ENCODE peak calls at places on chromosomes 7 and 10, in eight cellular contexts. H, D, I, S, U, V, P and W are unnamed samples.

GRCh38 chr10:108852211-108852610 is 1071.1 kb downstream of the XPNPEP1 start:
- DNase-seq in H (no peak), D (no peak), I (no peak), S (no peak), U (no peak), V (peak; percentile 57), P (no peak), W (no peak)

GRCh38 chr7:102451371-102452054 is 13.2 kb downstream of the ALKBH4 start:
- DNase-seq in H (no peak), D (no peak), I (no peak), S (no peak), U (no peak), V (no peak), P (no peak), W (no peak)

GRCh38 chr10:111072232-111072631 is 4.6 kb upstream of the ADRA2A start:
- DNase-seq in H (no peak), D (no peak), I (no peak), S (no peak), U (no peak), V (no peak), P (no peak), W (no peak)

GRCh38 chr10:27482984-27483956 is 20.8 kb upstream of the RAB18 start:
- DNase-seq in H (no peak), D (no peak), I (no peak), S (no peak), U (no peak), V (no peak), P (no peak), W (no peak)

GRCh38 chr7:47190462-47190861 is 391.4 kb downstream of the TNS3 start:
- DNase-seq in H (no peak), D (no peak), I (no peak), S (no peak), U (no peak), V (no peak), P (no peak), W (no peak)

GRCh38 chr10:31031205-31031665 is 430 bp downstream of the ZNF438 start:
- DNase-seq in H (no peak), D (no peak), I (no peak), S (no peak), U (no peak), V (peak; percentile 67), P (no peak), W (no peak)

GRCh38 chr10:124648738-124649137 is 95.4 kb downstream of the FAM53B start:
- DNase-seq in H (peak; percentile 79), D (peak; percentile 87), I (no peak), S (peak; percentile 64), U (no peak), V (peak; percentile 33), P (peak; percentile 77), W (no peak)

GRCh38 chr7:100016209-100016901 is 959 bp downstream of the ZKSCAN1 start:
- DNase-seq in H (no peak), D (no peak), I (no peak), S (peak; percentile 47), U (no peak), V (no peak), P (peak; percentile 56), W (peak; percentile 36)

GRCh38 chr7:103777440-103777839 is 212.0 kb downstream of the RELN start:
- DNase-seq in H (no peak), D (no peak), I (no peak), S (no peak), U (no peak), V (no peak), P (no peak), W (no peak)

GRCh38 chr7:4951903-4952636 is 6.9 kb downstream of the MMD2 start:
- DNase-seq in H (no peak), D (no peak), I (no peak), S (no peak), U (no peak), V (peak; percentile 13), P (no peak), W (no peak)

GRCh38 chr10:1063232-1063862 is 7.2 kb downstream of the WDR37 start:
- DNase-seq in H (peak; percentile 56), D (no peak), I (no peak), S (no peak), U (no peak), V (no peak), P (no peak), W (no peak)

GRCh38 chr10:614772-615582 is 74.5 kb downstream of the DIP2C start:
- DNase-seq in H (no peak), D (peak; percentile 49), I (peak; percentile 51), S (no peak), U (no peak), V (no peak), P (peak; percentile 88), W (no peak)

GRCh38 chr7:1045727-1046063 is 1.3 kb downstream of the GPR146 start:
- DNase-seq in H (no peak), D (no peak), I (no peak), S (no peak), U (no peak), V (no peak), P (no peak), W (no peak)

GRCh38 chr10:118721005-118721876 is 33.5 kb downstream of the CACUL1 start:
- DNase-seq in H (peak; percentile 61), D (peak; percentile 43), I (peak; percentile 53), S (peak; percentile 58), U (peak; percentile 25), V (no peak), P (peak; percentile 31), W (peak; percentile 36)

GRCh38 chr7:19377611-19378339 is 232.6 kb upstream of the FERD3L start:
- DNase-seq in H (no peak), D (no peak), I (no peak), S (no peak), U (no peak), V (no peak), P (no peak), W (no peak)

GRCh38 chr7:43758029-43758860 is at the start of gene BLVRA:
- DNase-seq in H (peak; percentile 81), D (peak; percentile 73), I (peak; percentile 45), S (peak; percentile 72), U (no peak), V (no peak), P (peak; percentile 66), W (peak; percentile 82)

DNA sequence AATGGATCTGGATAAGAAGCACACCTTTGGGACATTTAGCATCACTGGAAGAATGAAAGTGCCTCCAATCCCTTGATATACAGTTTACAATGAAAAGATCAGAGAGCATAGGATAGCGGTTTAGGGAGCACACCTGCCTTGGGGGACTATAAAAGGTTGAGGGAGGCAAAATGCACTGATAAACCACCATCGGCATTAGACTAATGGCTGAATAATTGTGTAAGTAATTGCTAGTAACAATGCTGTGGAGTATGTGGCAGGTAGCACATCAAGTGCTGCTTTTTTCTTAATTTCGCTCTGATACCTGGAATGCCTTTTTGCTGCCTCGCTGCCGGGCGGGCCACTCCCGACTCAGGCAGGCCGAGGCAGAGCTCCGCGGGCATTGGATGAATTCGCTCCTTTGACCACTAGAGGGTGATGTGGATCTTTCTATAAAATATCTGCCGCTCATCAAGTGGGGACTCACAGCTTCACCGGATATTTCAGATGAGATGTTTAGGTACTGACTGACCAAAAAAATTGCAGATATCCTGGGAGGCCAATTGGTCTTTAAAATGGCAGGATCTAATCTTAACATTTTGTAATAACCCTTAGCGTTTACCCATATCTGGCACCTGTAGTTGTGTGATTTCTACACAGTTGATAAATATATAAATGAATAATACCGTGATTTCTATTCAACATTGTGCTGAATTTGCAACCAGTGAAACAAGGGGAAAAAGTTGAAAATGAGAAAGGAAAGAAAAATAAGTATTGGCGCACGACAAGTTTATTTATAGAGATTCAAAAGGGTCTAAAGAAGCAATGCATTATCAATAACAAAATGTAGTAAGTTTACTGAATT is 116.8 kb upstream of the PRSS1 start:
- DNase-seq in H (peak; percentile 66), D (peak; percentile 32), I (peak; percentile 23), S (peak; percentile 54), U (peak; percentile 71), V (peak; percentile 32), P (peak; percentile 43), W (peak; percentile 72)
- H3K4me3 ChIP-seq in H (no peak overlapping the region), D (no peak overlapping the region), I (no peak overlapping the region), S (no peak overlapping the region), U (no peak overlapping the region), V (no peak overlapping the region), P (no peak overlapping the region), W (no peak overlapping the region)

GRCh38 chr7:2873146-2873545 is 29.0 kb upstream of the GNA12 start:
- DNase-seq in H (no peak), D (peak; percentile 39), I (no peak), S (no peak), U (no peak), V (no peak), P (no peak), W (no peak)
- H3K4me3 ChIP-seq in H (no peak overlapping the region), D (no peak overlapping the region), I (no peak overlapping the region), S (no peak overlapping the region), U (no peak overlapping the region), V (no peak overlapping the region), P (no peak overlapping the region), W (no peak overlapping the region)

DNA sequence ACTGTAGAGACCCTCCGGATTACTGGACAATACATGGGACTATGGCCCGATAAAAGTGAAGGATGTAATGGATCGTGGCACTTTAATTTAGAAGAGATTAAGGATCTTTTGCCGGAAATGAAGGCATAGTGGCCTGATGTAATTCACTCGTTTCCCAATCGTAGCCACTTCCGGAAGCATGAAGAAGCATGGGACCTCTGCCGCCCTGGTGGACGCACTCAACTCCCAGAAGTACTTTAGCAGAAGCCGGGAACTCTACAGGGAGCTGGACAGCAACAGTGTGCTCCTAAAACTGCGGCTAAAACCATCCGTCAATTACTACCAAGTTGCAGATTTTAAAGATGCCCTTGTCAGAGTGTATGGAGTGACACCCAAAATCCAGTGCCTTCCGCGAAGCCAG is 59.6 kb upstream of the NUPR2 start:
- DNase-seq in H (no peak), D (no peak), I (no peak), S (no peak), U (no peak), V (no peak), P (no peak), W (no peak)
- H3K4me3 ChIP-seq in H (no peak overlapping the region), D (no peak overlapping the region), I (peak overlapping the region; percentile 67), S (peak overlapping the region; percentile 51), U (peak overlapping the region; percentile 55), V (no peak overlapping the region), P (peak overlapping the region; percentile 64), W (no peak overlapping the region)

GRCh38 chr7:3573151-3573550 is 272.1 kb downstream of the SDK1 start:
- DNase-seq in H (no peak), D (no peak), I (no peak), S (no peak), U (no peak), V (no peak), P (no peak), W (no peak)

GRCh38 chr7:3564231-3564630 is 263.2 kb downstream of the SDK1 start:
- DNase-seq in H (no peak), D (no peak), I (no peak), S (no peak), U (no peak), V (no peak), P (no peak), W (no peak)

GRCh38 chr7:3574386-3574785 is 273.3 kb downstream of the SDK1 start:
- DNase-seq in H (no peak), D (no peak), I (no peak), S (no peak), U (no peak), V (no peak), P (no peak), W (no peak)

GRCh38 chr7:3569643-3570042 is 268.6 kb downstream of the SDK1 start:
- DNase-seq in H (no peak), D (no peak), I (no peak), S (no peak), U (no peak), V (no peak), P (no peak), W (no peak)

GRCh38 chr7:3568516-3568915 is 267.5 kb downstream of the SDK1 start:
- DNase-seq in H (no peak), D (no peak), I (no peak), S (no peak), U (no peak), V (no peak), P (no peak), W (no peak)
- H3K4me3 ChIP-seq in H (no peak overlapping the region), D (no peak overlapping the region), I (no peak overlapping the region), S (no peak overlapping the region), U (no peak overlapping the region), V (no peak overlapping the region), P (no peak overlapping the region), W (no peak overlapping the region)